ENCODE peak calls at places on chromosome 6, in eight cellular contexts. I is stomach, S is lung, J is GM12878, Z is OCI-LY7, C is adrenal gland, X is thoracic aorta, W is fibroblast of lung. N is an unnamed sample.

GRCh38 chr6:109799664-109800063 is 108.6 kb downstream of the FIG4 start:
- DNase-seq in I (peak; percentile 30), S (no peak), J (no peak), Z (no peak), C (no peak), X (no peak), W (no peak), N (no peak)

GRCh38 chr6:65182681-65183080 is 524.3 kb downstream of the EYS start:
- DNase-seq in I (no peak), S (no peak), J (no peak), Z (no peak), C (peak; percentile 55), X (no peak), W (peak; percentile 55), N (no peak)

GRCh38 chr6:169837529-169838250 is 86.3 kb downstream of the ERMARD start:
- DNase-seq in I (peak; percentile 17), S (peak; percentile 21), J (no peak), Z (no peak), C (no peak), X (no peak), W (no peak), N (no peak)

GRCh38 chr6:16503919-16504554 is 257.2 kb downstream of the ATXN1 start:
- DNase-seq in I (no peak), S (no peak), J (peak; percentile 92), Z (no peak), C (no peak), X (no peak), W (no peak), N (no peak)

GRCh38 chr6:158817298-158818007 is 1.7 kb downstream of the EZR start:
- DNase-seq in I (peak; percentile 83), S (peak; percentile 58), J (no peak), Z (peak; percentile 58), C (peak; percentile 84), X (no peak), W (peak; percentile 54), N (no peak)

GRCh38 chr6:129353067-129353466 is 356.9 kb downstream of the ARHGAP18 start:
- DNase-seq in I (peak; percentile 77), S (no peak), J (no peak), Z (no peak), C (no peak), X (no peak), W (no peak), N (no peak)

GRCh38 chr6:2388554-2389324 is 143.3 kb upstream of the GMDS start:
- DNase-seq in I (no peak), S (no peak), J (no peak), Z (no peak), C (no peak), X (no peak), W (no peak), N (no peak)

GRCh38 chr6:31497595-31498476 is at the start of gene MICB:
- DNase-seq in I (peak; percentile 83), S (peak; percentile 84), J (peak; percentile 46), Z (peak; percentile 86), C (peak; percentile 85), X (peak; percentile 56), W (peak; percentile 78), N (peak; percentile 77)

GRCh38 chr6:44411141-44411540 is 23.6 kb downstream of the CDC5L start:
- DNase-seq in I (no peak), S (no peak), J (no peak), Z (no peak), C (no peak), X (no peak), W (no peak), N (no peak)

GRCh38 chr6:71211799-71212198 is 76.8 kb upstream of the OGFRL1 start:
- DNase-seq in I (no peak), S (no peak), J (no peak), Z (no peak), C (no peak), X (no peak), W (no peak), N (no peak)

GRCh38 chr6:33432546-33432945 is 12.7 kb downstream of the SYNGAP1 start:
- DNase-seq in I (no peak), S (no peak), J (no peak), Z (no peak), C (no peak), X (no peak), W (no peak), N (no peak)
- H3K4me1 ChIP-seq in I (peaks cover 18% of the 10 kb centered on the region), S (peaks cover 17% of the 10 kb centered on the region), J (peaks cover 43% of the 10 kb centered on the region), Z (peaks cover 54% of the 10 kb centered on the region), C (peaks cover 5% of the 10 kb centered on the region), X (peaks cover 47% of the 10 kb centered on the region), W (peaks cover 22% of the 10 kb centered on the region), N (peaks cover 3% of the 10 kb centered on the region)

GRCh38 chr6:148617522-148617921 is 129.3 kb upstream of the UST start:
- DNase-seq in I (no peak), S (no peak), J (no peak), Z (no peak), C (no peak), X (no peak), W (peak; percentile 45), N (no peak)

GRCh38 chr6:148616811-148617210 is 130.0 kb upstream of the UST start:
- DNase-seq in I (no peak), S (no peak), J (no peak), Z (no peak), C (no peak), X (no peak), W (no peak), N (no peak)

GRCh38 chr6:148608211-148608951 is 138.4 kb upstream of the UST start:
- DNase-seq in I (no peak), S (no peak), J (no peak), Z (peak; percentile 12), C (no peak), X (no peak), W (no peak), N (no peak)

GRCh38 chr6:148611213-148611612 is 135.6 kb upstream of the UST start:
- DNase-seq in I (no peak), S (peak; percentile 51), J (no peak), Z (no peak), C (peak; percentile 76), X (peak; percentile 82), W (peak; percentile 79), N (peak; percentile 71)

GRCh38 chr6:148612043-148612442 is 134.8 kb upstream of the UST start:
- DNase-seq in I (no peak), S (no peak), J (no peak), Z (no peak), C (no peak), X (no peak), W (no peak), N (no peak)
- H3K4me3 ChIP-seq in I (no peak overlapping the region), S (no peak overlapping the region), J (no peak overlapping the region), Z (no peak overlapping the region), C (no peak overlapping the region), X (no peak overlapping the region), W (no peak overlapping the region), N (no peak overlapping the region)

GRCh38 chr6:103672169-103672568 is 1187.5 kb downstream of the HACE1 start:
- DNase-seq in I (no peak), S (no peak), J (no peak), Z (no peak), C (no peak), X (no peak), W (peak; percentile 0), N (no peak)
- TF ChIP-seq CTCF in I (no peak), S (no peak), J (no peak), Z (peak; percentile 44), C (no peak), X (no peak), W (no peak), N (no peak)

GRCh38 chr6:99424761-99425646 is at the start of gene PNISR:
- DNase-seq in I (peak; percentile 88), S (peak; percentile 93), J (peak; percentile 97), Z (peak; percentile 99), C (peak; percentile 95), X (peak; percentile 88), W (peak; percentile 98), N (peak; percentile 84)
- H3K4me1 ChIP-seq in I (peaks cover 43% of the 10 kb centered on the region), S (peaks cover 6% of the 10 kb centered on the region), J (peaks cover 15% of the 10 kb centered on the region), Z (peaks cover 44% of the 10 kb centered on the region), C (peaks cover 21% of the 10 kb centered on the region), X (peaks cover 62% of the 10 kb centered on the region), W (peaks cover 6% of the 10 kb centered on the region), N (peaks cover 58% of the 10 kb centered on the region)

DNA sequence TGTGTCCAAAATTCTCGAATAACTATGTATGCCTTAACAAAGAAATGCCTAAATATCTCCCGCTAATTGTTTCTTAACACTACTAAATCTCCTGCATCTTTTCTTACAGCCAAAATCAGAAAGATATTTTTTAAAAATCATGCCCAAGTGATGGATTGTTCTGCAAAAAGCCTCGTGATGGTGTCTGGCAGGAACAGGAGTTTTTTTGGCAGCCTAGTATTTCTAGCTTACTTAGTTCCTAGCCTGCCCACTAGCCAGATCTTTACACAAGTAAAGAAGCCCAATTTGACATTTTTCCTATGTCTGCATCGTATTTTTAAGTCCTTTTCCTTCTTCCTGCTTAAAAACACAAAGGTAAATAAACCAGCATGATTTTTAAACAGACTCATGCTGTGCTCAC is 31.5 kb downstream of the SLC2A12 start:
- DNase-seq in I (no peak), S (no peak), J (no peak), Z (no peak), C (no peak), X (no peak), W (no peak), N (no peak)
- H3K4me3 ChIP-seq in I (no peak overlapping the region), S (no peak overlapping the region), J (no peak overlapping the region), Z (no peak overlapping the region), C (no peak overlapping the region), X (peak overlapping the region; percentile 48), W (no peak overlapping the region), N (no peak overlapping the region)

N was measured in psoas muscle.